ENCODE peak calls at places on chromosomes 1 and 21, in four cellular contexts. One of them, this sample, is unnamed.

GRCh38 chr1:24704411-24705259 is 40.6 kb upstream of the CLIC4 start:
- DNase-seq in H1: no peak
- DNase-seq in mesendoderm: peak; percentile 70
- DNase-seq in trophoblast cell: no peak
- DNase-seq in this sample: peak; percentile 49

GRCh38 chr1:244834596-244835275 is 722 bp upstream of the COX20 start:
- DNase-seq in H1: no peak
- DNase-seq in mesendoderm: no peak
- DNase-seq in trophoblast cell: peak; percentile 89
- DNase-seq in this sample: no peak

GRCh38 chr1:95534985-95535384 is 301.0 kb downstream of the RWDD3 start:
- DNase-seq in mesendoderm: peak; percentile 26
- DNase-seq in trophoblast cell: no peak
- DNase-seq in H1: no peak
- DNase-seq in this sample: no peak

GRCh38 chr1:17046043-17046657 is 7.7 kb downstream of the SDHB start:
- DNase-seq in H1: no peak
- DNase-seq in mesendoderm: peak; percentile 72
- DNase-seq in trophoblast cell: peak; percentile 74
- DNase-seq in this sample: no peak

GRCh38 chr1:37901191-37901892 is 42.0 kb upstream of the MTF1 start:
- DNase-seq in mesendoderm: no peak
- DNase-seq in H1: no peak
- DNase-seq in trophoblast cell: no peak
- DNase-seq in this sample: no peak

GRCh38 chr1:236039736-236040670 is 24.9 kb downstream of the NID1 start:
- DNase-seq in mesendoderm: no peak
- DNase-seq in trophoblast cell: peak; percentile 92
- DNase-seq in H1: no peak
- DNase-seq in this sample: no peak

GRCh38 chr1:205270764-205271163 is 43.0 kb downstream of the TMCC2 start:
- DNase-seq in mesendoderm: no peak
- DNase-seq in H1: no peak
- DNase-seq in trophoblast cell: no peak
- DNase-seq in this sample: no peak

GRCh38 chr1:4700801-4701200 is 46.4 kb downstream of the AJAP1 start:
- DNase-seq in trophoblast cell: no peak
- DNase-seq in mesendoderm: no peak
- DNase-seq in H1: no peak
- DNase-seq in this sample: no peak

GRCh38 chr1:192529811-192530210 is 45.8 kb upstream of the RGS1 start:
- DNase-seq in trophoblast cell: no peak
- DNase-seq in H1: no peak
- DNase-seq in mesendoderm: no peak
- DNase-seq in this sample: no peak

GRCh38 chr1:151888972-151889570 is 20.2 kb downstream of the THEM4 start:
- DNase-seq in mesendoderm: no peak
- DNase-seq in H1: no peak
- DNase-seq in trophoblast cell: peak; percentile 25
- DNase-seq in this sample: no peak

GRCh38 chr1:39182804-39183203 is 21.7 kb upstream of the MACF1 start:
- DNase-seq in trophoblast cell: no peak
- DNase-seq in mesendoderm: no peak
- DNase-seq in H1: no peak
- DNase-seq in this sample: no peak

GRCh38 chr1:228457017-228457395 is 30.2 kb upstream of the RNF187 start:
- DNase-seq in mesendoderm: no peak
- DNase-seq in trophoblast cell: no peak
- DNase-seq in H1: no peak
- DNase-seq in this sample: no peak

GRCh38 chr1:228460830-228461229 is 26.4 kb upstream of the RNF187 start:
- DNase-seq in H1: no peak
- DNase-seq in mesendoderm: no peak
- DNase-seq in trophoblast cell: no peak
- DNase-seq in this sample: no peak

GRCh38 chr1:228456252-228457016 is 30.7 kb upstream of the RNF187 start:
- DNase-seq in H1: no peak
- DNase-seq in mesendoderm: no peak
- DNase-seq in trophoblast cell: no peak
- DNase-seq in this sample: no peak

GRCh38 chr1:228457396-228458176 is 29.6 kb upstream of the RNF187 start:
- DNase-seq in trophoblast cell: peak; percentile 99
- DNase-seq in mesendoderm: peak; percentile 100
- DNase-seq in H1: peak; percentile 94
- DNase-seq in this sample: peak; percentile 93

GRCh38 chr1:228459091-228459993 is 27.8 kb upstream of the RNF187 start:
- DNase-seq in mesendoderm: peak; percentile 89
- DNase-seq in H1: peak; percentile 85
- DNase-seq in trophoblast cell: peak; percentile 74
- DNase-seq in this sample: peak; percentile 86
- H4K8ac ChIP-seq in mesendoderm: no peak overlapping the region
- H4K8ac ChIP-seq in H1: no peak overlapping the region
- H4K8ac ChIP-seq in trophoblast cell: no peak overlapping the region
- H4K8ac ChIP-seq in this sample: no peak overlapping the region

GRCh38 chr1:93638307-93638847 is 43.3 kb downstream of the BCAR3 start:
- DNase-seq in trophoblast cell: peak; percentile 95
- DNase-seq in H1: no peak
- DNase-seq in mesendoderm: no peak
- DNase-seq in this sample: no peak

GRCh38 chr1:93636712-93637111 is 44.9 kb downstream of the BCAR3 start:
- DNase-seq in mesendoderm: no peak
- DNase-seq in H1: no peak
- DNase-seq in trophoblast cell: no peak
- DNase-seq in this sample: no peak

GRCh38 chr1:93638981-93639380 is 42.7 kb downstream of the BCAR3 start:
- DNase-seq in H1: peak; percentile 57
- DNase-seq in mesendoderm: peak; percentile 69
- DNase-seq in trophoblast cell: peak; percentile 95
- DNase-seq in this sample: peak; percentile 64

GRCh38 chr1:93640656-93641440 is 40.8 kb downstream of the BCAR3 start:
- DNase-seq in H1: no peak
- DNase-seq in trophoblast cell: no peak
- DNase-seq in mesendoderm: no peak
- DNase-seq in this sample: no peak

DNA sequence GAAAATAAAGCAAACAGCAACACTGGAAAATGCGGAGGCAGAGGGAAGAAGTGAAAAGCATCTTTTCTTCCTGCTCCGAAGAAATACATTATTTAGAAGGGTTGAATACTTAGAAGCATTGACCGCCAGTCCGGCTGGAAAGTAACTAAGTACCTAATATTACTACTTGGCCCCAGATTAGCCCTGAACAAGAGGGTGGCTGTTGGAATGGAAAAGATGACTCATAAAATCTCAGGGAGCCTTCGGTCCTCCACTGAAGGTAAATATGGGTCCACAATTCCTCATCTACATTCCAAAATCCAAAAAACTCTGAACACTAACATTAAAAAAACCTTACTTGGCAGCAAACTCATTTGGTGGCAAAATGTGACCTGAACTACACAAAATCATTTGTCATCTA is 40.1 kb downstream of the BCAR3 start:
- DNase-seq in H1: no peak
- DNase-seq in trophoblast cell: no peak
- DNase-seq in mesendoderm: no peak
- DNase-seq in this sample: no peak
- H3K79me2 ChIP-seq in H1: no peaks in the 10 kb centered on the region
- H3K79me2 ChIP-seq in trophoblast cell: no peaks in the 10 kb centered on the region
- H3K79me2 ChIP-seq in mesendoderm: peaks cover 4% of the 10 kb centered on the region
- H3K79me2 ChIP-seq in this sample: no peaks in the 10 kb centered on the region

DNA sequence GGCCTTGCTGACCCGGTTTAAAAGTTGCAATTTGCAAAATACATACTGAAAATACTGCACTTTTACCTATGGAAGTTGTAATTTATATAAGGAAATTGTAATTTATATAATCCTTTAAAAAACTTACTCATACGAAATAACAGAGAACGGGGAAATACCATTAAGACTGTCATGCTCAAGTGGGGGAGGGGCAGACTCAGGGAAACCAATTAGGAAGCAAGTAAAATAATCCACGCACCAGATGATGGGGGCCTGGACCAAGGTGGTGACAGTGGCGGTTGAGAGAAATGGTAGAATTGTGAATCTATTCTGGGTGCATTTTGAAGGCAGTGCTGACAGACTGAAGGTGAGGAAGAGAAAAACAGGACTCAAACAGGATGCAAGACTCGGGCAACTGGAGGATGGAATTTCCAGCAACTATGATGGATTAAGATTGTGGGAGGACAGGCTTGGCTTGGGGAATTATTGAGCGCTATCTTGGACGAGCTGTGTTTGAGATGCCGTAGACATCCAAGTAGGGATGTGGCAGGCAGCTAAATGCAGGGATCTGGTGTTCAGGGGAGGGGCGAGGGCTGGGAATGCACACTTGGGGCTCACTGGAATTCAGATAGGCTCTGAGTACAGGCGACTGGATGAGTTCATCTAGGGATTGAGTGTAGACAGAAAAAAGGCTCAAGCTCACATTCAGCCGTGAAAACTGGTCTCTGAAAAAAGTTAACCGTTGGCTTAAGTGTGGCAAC is 1.0 kb downstream of the LCA5L start:
- DNase-seq in trophoblast cell: peak; percentile 32
- DNase-seq in mesendoderm: peak; percentile 58
- DNase-seq in H1: no peak
- DNase-seq in this sample: no peak
- H4K8ac ChIP-seq in trophoblast cell: no peak overlapping the region
- H4K8ac ChIP-seq in mesendoderm: no peak overlapping the region
- H4K8ac ChIP-seq in H1: no peak overlapping the region
- H4K8ac ChIP-seq in this sample: no peak overlapping the region

DNA sequence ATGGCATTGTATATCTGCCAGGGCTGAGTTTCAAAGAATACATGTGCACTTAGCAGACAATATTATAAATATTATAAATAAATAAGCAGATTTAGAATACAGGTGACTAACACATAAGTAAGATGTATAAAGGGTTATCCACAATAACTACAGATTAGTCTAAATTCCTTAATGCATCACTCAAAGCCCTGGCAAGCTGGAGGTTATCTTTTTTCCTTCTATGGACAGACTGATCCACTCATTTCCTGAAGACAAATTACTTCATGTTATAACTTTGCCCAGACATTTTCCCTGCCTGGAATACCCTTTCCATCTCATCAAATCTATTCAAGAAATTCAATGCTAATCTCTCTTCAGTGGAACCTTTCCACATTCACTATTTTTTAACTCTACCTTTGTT is 38.8 kb downstream of the LUZP1 start:
- DNase-seq in H1: no peak
- DNase-seq in trophoblast cell: no peak
- DNase-seq in mesendoderm: no peak
- DNase-seq in this sample: no peak
- H3K79me2 ChIP-seq in H1: no peaks in the 10 kb centered on the region
- H3K79me2 ChIP-seq in trophoblast cell: peaks cover 5% of the 10 kb centered on the region
- H3K79me2 ChIP-seq in mesendoderm: peaks cover 38% of the 10 kb centered on the region
- H3K79me2 ChIP-seq in this sample: peaks cover 8% of the 10 kb centered on the region

GRCh38 chr1:99482750-99483149 is 163.2 kb upstream of the PALMD start:
- DNase-seq in trophoblast cell: no peak
- DNase-seq in mesendoderm: no peak
- DNase-seq in H1: no peak
- DNase-seq in this sample: no peak

GRCh38 chr1:99481391-99481996 is 164.4 kb upstream of the PALMD start:
- DNase-seq in mesendoderm: peak; percentile 71
- DNase-seq in H1: no peak
- DNase-seq in trophoblast cell: peak; percentile 88
- DNase-seq in this sample: no peak

DNA sequence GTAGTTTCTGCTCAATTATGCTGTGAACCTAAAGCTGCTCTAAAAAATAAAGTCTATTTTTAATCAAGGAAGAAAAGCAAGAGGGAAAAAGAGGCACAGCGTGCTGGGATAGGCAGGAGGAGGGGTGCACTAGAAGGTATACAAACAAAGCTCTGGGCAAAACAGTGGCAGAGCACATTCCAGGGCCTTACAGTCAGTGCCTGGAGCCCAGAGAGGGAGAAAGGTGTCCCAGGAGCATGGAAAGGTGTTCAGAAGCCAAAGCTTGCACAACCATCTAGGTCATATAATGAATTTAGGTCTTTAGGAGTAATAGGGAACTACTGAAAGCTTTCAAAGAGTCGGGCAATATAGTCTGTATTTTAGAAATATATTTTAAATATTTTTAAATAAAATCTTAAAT is 163.6 kb upstream of the PALMD start:
- DNase-seq in H1: no peak
- DNase-seq in trophoblast cell: no peak
- DNase-seq in mesendoderm: no peak
- DNase-seq in this sample: no peak
- H4K8ac ChIP-seq in H1: no peak overlapping the region
- H4K8ac ChIP-seq in trophoblast cell: no peak overlapping the region
- H4K8ac ChIP-seq in mesendoderm: no peak overlapping the region
- H4K8ac ChIP-seq in this sample: no peak overlapping the region

GRCh38 chr1:52748119-52748518 is 21.9 kb downstream of the ZYG11B start:
- DNase-seq in trophoblast cell: no peak
- DNase-seq in mesendoderm: no peak
- DNase-seq in H1: no peak
- DNase-seq in this sample: no peak

GRCh38 chr1:52751589-52752306 is 25.5 kb downstream of the ZYG11B start:
- DNase-seq in trophoblast cell: no peak
- DNase-seq in mesendoderm: no peak
- DNase-seq in H1: no peak
- DNase-seq in this sample: no peak

GRCh38 chr1:52741259-52741658 is 15.0 kb downstream of the ZYG11B start:
- DNase-seq in H1: no peak
- DNase-seq in trophoblast cell: peak; percentile 37
- DNase-seq in mesendoderm: no peak
- DNase-seq in this sample: no peak

GRCh38 chr1:52747450-52747849 is 21.2 kb downstream of the ZYG11B start:
- DNase-seq in trophoblast cell: no peak
- DNase-seq in H1: no peak
- DNase-seq in mesendoderm: no peak
- DNase-seq in this sample: no peak

GRCh38 chr1:52746189-52746588 is 19.9 kb downstream of the ZYG11B start:
- DNase-seq in H1: no peak
- DNase-seq in trophoblast cell: no peak
- DNase-seq in mesendoderm: no peak
- DNase-seq in this sample: no peak
- H3K79me2 ChIP-seq in H1: no peaks in the 10 kb centered on the region
- H3K79me2 ChIP-seq in trophoblast cell: no peaks in the 10 kb centered on the region
- H3K79me2 ChIP-seq in mesendoderm: no peaks in the 10 kb centered on the region
- H3K79me2 ChIP-seq in this sample: no peaks in the 10 kb centered on the region

This sample was measured in H9.